ENCODE peak calls at places on chromosomes 16 and 17, in nine cellular contexts. K is lung; A is fibroblast of lung; H is Panc1; W is stomach; F is gastrocnemius medialis; I is mucosa of descending colon; N is cardiac muscle cell; M is CD8-positive, alpha-beta T cell. Z is an unnamed sample.

GRCh38 chr16:57681950-57682728 is 12.5 kb upstream of the DRC7 start:
- DNase-seq in I (no peak), N (no peak), W (no peak), M (no peak), H (no peak), A (no peak), F (no peak), K (no peak), Z (no peak)

GRCh38 chr17:36592316-36592710 is 634 bp downstream of the DHRS11 start:
- DNase-seq in I (peak; percentile 65), K (no peak), W (no peak), A (no peak), F (no peak), M (no peak), N (peak; percentile 23), H (no peak), Z (no peak)

GRCh38 chr16:27588052-27588451 is 38.1 kb downstream of the KATNIP start:
- DNase-seq in K (no peak), F (no peak), I (no peak), H (no peak), N (no peak), A (no peak), M (no peak), W (no peak), Z (no peak)

GRCh38 chr17:61598014-61598413 is 7.0 kb upstream of the NACA2 start:
- DNase-seq in W (no peak), H (no peak), N (no peak), A (no peak), I (no peak), K (no peak), F (no peak), M (no peak), Z (no peak)

GRCh38 chr16:53369921-53370320 is 64.3 kb upstream of the RBL2 start:
- DNase-seq in M (no peak), I (no peak), F (no peak), H (no peak), N (no peak), K (no peak), W (no peak), A (peak; percentile 50), Z (no peak)

GRCh38 chr16:71425746-71426068 is 16.1 kb downstream of the TLE7 start:
- DNase-seq in F (no peak), M (no peak), N (no peak), H (no peak), A (no peak), K (no peak), W (no peak), I (no peak), Z (no peak)

GRCh38 chr16:67179421-67180080 is 4.2 kb downstream of the MATCAP1 start:
- DNase-seq in H (no peak), A (no peak), N (no peak), F (no peak), W (no peak), M (no peak), I (no peak), K (no peak), Z (no peak)

GRCh38 chr16:74770826-74771526 is 3.6 kb downstream of the FA2H start:
- DNase-seq in K (no peak), N (no peak), I (peak; percentile 59), M (no peak), H (no peak), W (no peak), F (no peak), A (no peak), Z (no peak)

DNA sequence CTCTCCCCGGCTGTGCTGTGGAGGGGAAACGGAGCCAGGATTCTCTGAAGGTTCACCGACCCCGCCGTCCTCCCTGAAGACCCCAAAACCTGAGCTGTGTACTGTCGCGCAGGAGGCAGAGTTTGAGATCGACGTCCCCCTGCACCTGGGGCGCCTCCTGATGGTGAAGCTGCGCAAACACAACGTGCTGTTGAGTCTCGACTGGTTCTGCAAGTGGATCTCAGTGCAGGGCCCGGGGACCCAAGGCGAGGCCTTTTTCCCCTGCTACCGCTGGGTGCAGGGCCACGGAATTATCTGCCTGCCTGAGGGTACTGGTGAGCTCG is 62.6 kb upstream of the TEKT1 start:
- DNase-seq in H (no peak), A (no peak), N (peak; percentile 21), K (no peak), I (no peak), F (no peak), M (no peak), W (no peak), Z (no peak)
- TF ChIP-seq CTCF in H (peak; percentile 44), A (peak; percentile 38), N (peak; percentile 62), K (no peak), I (no peak), F (peak; percentile 23), M (peak; percentile 17), W (no peak), Z (no peak)

GRCh38 chr17:58085039-58085715 is 2.0 kb downstream of the DYNLL2 start:
- DNase-seq in K (no peak), H (no peak), M (no peak), N (no peak), W (no peak), A (no peak), F (no peak), I (no peak), Z (no peak)
- H3K4me1 ChIP-seq in K (peaks cover 19% of the 10 kb centered on the region), H (peaks cover 16% of the 10 kb centered on the region), M (peaks cover 43% of the 10 kb centered on the region), N (peaks cover 26% of the 10 kb centered on the region), W (peaks cover 67% of the 10 kb centered on the region), A (peaks cover 9% of the 10 kb centered on the region), F (peaks cover 63% of the 10 kb centered on the region), I (peaks cover 26% of the 10 kb centered on the region), Z (no peaks in the 10 kb centered on the region)

GRCh38 chr17:41184480-41184961 is at the start of gene KRTAP4-1:
- DNase-seq in F (no peak), A (no peak), W (no peak), M (no peak), N (no peak), K (no peak), H (no peak), I (no peak), Z (no peak)

GRCh38 chr17:41178341-41178740 is 320 bp upstream of the KRTAP4-2 start:
- DNase-seq in A (no peak), W (no peak), K (no peak), H (no peak), N (no peak), F (no peak), M (no peak), I (no peak), Z (no peak)

GRCh38 chr17:41177727-41178271 is at the start of gene KRTAP4-2:
- DNase-seq in A (no peak), K (no peak), M (no peak), I (no peak), H (no peak), F (no peak), W (no peak), N (no peak), Z (no peak)

GRCh38 chr17:41176744-41177387 is 1.2 kb downstream of the KRTAP4-2 start:
- DNase-seq in I (no peak), K (no peak), A (no peak), M (no peak), F (no peak), H (no peak), N (no peak), W (no peak), Z (no peak)

DNA sequence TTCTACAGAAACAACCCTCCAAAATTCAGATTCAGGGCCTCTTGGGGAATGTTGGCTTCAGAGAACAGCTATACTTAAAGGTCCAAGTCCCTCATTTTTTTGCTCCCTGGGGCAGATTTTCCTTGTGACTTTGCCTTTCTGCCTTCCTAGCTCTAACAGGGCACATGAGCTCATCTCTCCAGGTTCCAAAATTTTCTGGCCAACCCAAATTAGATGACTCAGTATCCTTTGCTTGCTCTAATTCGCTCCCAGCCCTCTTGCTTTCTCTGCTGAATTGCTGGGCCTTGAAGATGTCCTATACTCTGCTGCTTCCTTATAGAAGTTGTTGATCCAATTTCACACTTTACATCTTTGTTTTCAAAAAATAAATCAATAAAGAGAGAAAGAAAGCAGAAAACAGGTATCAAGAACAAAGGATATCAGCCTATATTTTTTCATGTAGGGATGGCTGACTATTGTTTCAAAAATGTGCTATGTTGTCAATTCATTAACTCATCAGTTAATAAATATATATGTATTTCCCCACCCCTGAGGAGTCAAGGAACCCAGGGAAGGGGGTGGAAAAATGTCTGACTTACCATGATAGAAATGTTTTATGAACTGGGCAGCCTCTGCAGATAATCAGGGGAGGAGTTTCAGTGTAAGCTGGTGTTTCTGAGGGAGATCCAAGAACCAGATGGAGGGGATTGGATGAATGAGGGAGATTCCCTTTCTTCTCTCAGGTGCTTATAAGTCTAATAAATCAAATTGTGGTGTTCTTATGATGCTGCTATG is 1.0 kb upstream of the KRTAP4-2 start:
- DNase-seq in I (no peak), F (no peak), M (no peak), N (no peak), K (no peak), H (no peak), A (no peak), W (no peak), Z (no peak)
- TF ChIP-seq CTCF in I (no peak), F (no peak), M (no peak), N (no peak), K (no peak), H (no peak), A (no peak), W (no peak), Z (no peak)

GRCh38 chr17:12114686-12115418 is 94.2 kb downstream of the MAP2K4 start:
- DNase-seq in F (no peak), N (no peak), I (no peak), M (no peak), W (no peak), K (no peak), H (no peak), A (peak; percentile 34), Z (no peak)

GRCh38 chr17:12118617-12119016 is 97.9 kb downstream of the MAP2K4 start:
- DNase-seq in W (no peak), N (no peak), I (no peak), F (no peak), K (no peak), A (no peak), M (no peak), H (no peak), Z (no peak)

GRCh38 chr17:12113156-12113555 is 92.5 kb downstream of the MAP2K4 start:
- DNase-seq in K (no peak), I (no peak), M (no peak), A (no peak), N (no peak), H (no peak), W (no peak), F (no peak), Z (no peak)

GRCh38 chr17:12122091-12122490 is 101.4 kb downstream of the MAP2K4 start:
- DNase-seq in W (no peak), F (no peak), K (no peak), M (no peak), A (peak; percentile 11), H (no peak), N (no peak), I (no peak), Z (no peak)

GRCh38 chr17:12116143-12116542 is 95.5 kb downstream of the MAP2K4 start:
- DNase-seq in N (no peak), I (no peak), H (no peak), F (no peak), W (no peak), A (no peak), M (no peak), K (no peak), Z (no peak)
- H3K4me1 ChIP-seq in N (peaks cover 9% of the 10 kb centered on the region), I (no peaks in the 10 kb centered on the region), H (no peaks in the 10 kb centered on the region), F (no peaks in the 10 kb centered on the region), W (no peaks in the 10 kb centered on the region), A (no peaks in the 10 kb centered on the region), M (no peaks in the 10 kb centered on the region), K (peaks cover 4% of the 10 kb centered on the region), Z (no peaks in the 10 kb centered on the region)

Z was measured in right atrium auricular region.